ENCODE peak calls at places on chromosome 5, in seven cellular contexts. H, B, T, Y, C, D and O are unnamed samples.

GRCh38 chr5:73218552-73219171 is 45.7 kb downstream of the TMEM174 start:
- DNase-seq in H (no peak), B (peak; percentile 26), T (no peak), Y (peak; percentile 44), C (no peak), D (no peak), O (no peak)

GRCh38 chr5:95955996-95956899 is 5.4 kb downstream of the ELL2 start:
- DNase-seq in H (no peak), B (no peak), T (no peak), Y (no peak), C (no peak), D (no peak), O (no peak)

GRCh38 chr5:122306461-122306860 is 5.6 kb upstream of the SNCAIP start:
- DNase-seq in H (no peak), B (no peak), T (no peak), Y (no peak), C (no peak), D (no peak), O (no peak)

GRCh38 chr5:172102913-172103629 is 85.0 kb downstream of the STK10 start:
- DNase-seq in H (no peak), B (peak; percentile 64), T (no peak), Y (peak; percentile 71), C (peak; percentile 41), D (no peak), O (no peak)

GRCh38 chr5:157370967-157371366 is 89.0 kb upstream of the NIPAL4 start:
- DNase-seq in H (no peak), B (no peak), T (no peak), Y (no peak), C (no peak), D (no peak), O (no peak)

GRCh38 chr5:10745133-10745532 is 15.9 kb downstream of the DAP start:
- DNase-seq in H (no peak), B (no peak), T (no peak), Y (no peak), C (no peak), D (no peak), O (no peak)

GRCh38 chr5:143708672-143709071 is 103.3 kb upstream of the HMHB1 start:
- DNase-seq in H (no peak), B (no peak), T (no peak), Y (no peak), C (no peak), D (no peak), O (no peak)

GRCh38 chr5:150619359-150620230 is 20.9 kb upstream of the SYNPO start:
- DNase-seq in H (no peak), B (no peak), T (no peak), Y (no peak), C (no peak), D (no peak), O (no peak)

GRCh38 chr5:79890119-79890870 is 100.8 kb downstream of the MTX3 start:
- DNase-seq in H (no peak), B (no peak), T (peak; percentile 6), Y (no peak), C (no peak), D (no peak), O (no peak)

GRCh38 chr5:149916317-149917072 is 28.1 kb downstream of the PDE6A start:
- DNase-seq in H (no peak), B (no peak), T (no peak), Y (no peak), C (no peak), D (no peak), O (no peak)

GRCh38 chr5:102048940-102049339 is 247.1 kb downstream of the SLCO4C1 start:
- DNase-seq in H (peak; percentile 9), B (peak; percentile 19), T (no peak), Y (no peak), C (no peak), D (no peak), O (no peak)

GRCh38 chr5:76337949-76338589 is 65.0 kb upstream of the IQGAP2 start:
- DNase-seq in H (peak; percentile 52), B (peak; percentile 65), T (peak; percentile 60), Y (peak; percentile 84), C (peak; percentile 71), D (peak; percentile 24), O (peak; percentile 68)

GRCh38 chr5:41266377-41266776 is 53.0 kb upstream of the C6 start:
- DNase-seq in H (no peak), B (no peak), T (no peak), Y (no peak), C (no peak), D (no peak), O (no peak)

GRCh38 chr5:7392401-7393024 is 3.4 kb upstream of the ADCY2 start:
- DNase-seq in H (peak; percentile 30), B (no peak), T (peak; percentile 6), Y (peak; percentile 10), C (peak; percentile 22), D (no peak), O (no peak)

GRCh38 chr5:181189363-181189961 is 15.5 kb downstream of the TRIM7 start:
- DNase-seq in H (no peak), B (no peak), T (no peak), Y (no peak), C (no peak), D (no peak), O (no peak)

GRCh38 chr5:138339086-138339456 is 1.0 kb downstream of the FAM53C start:
- DNase-seq in H (no peak), B (no peak), T (no peak), Y (no peak), C (no peak), D (no peak), O (no peak)

GRCh38 chr5:11007251-11007650 is 246.2 kb upstream of the DAP start:
- DNase-seq in H (no peak), B (no peak), T (no peak), Y (no peak), C (no peak), D (no peak), O (no peak)

GRCh38 chr5:113280541-113280940 is 154.2 kb downstream of the TSSK1B start:
- DNase-seq in H (no peak), B (no peak), T (no peak), Y (no peak), C (no peak), D (no peak), O (no peak)

GRCh38 chr5:113283558-113283957 is 151.2 kb downstream of the TSSK1B start:
- DNase-seq in H (no peak), B (no peak), T (no peak), Y (no peak), C (no peak), D (no peak), O (no peak)

GRCh38 chr5:113278976-113279375 is 155.8 kb downstream of the TSSK1B start:
- DNase-seq in H (no peak), B (no peak), T (no peak), Y (no peak), C (no peak), D (no peak), O (no peak)

GRCh38 chr5:113281194-113281593 is 153.6 kb downstream of the TSSK1B start:
- DNase-seq in H (peak; percentile 16), B (no peak), T (no peak), Y (no peak), C (no peak), D (no peak), O (no peak)

DNA sequence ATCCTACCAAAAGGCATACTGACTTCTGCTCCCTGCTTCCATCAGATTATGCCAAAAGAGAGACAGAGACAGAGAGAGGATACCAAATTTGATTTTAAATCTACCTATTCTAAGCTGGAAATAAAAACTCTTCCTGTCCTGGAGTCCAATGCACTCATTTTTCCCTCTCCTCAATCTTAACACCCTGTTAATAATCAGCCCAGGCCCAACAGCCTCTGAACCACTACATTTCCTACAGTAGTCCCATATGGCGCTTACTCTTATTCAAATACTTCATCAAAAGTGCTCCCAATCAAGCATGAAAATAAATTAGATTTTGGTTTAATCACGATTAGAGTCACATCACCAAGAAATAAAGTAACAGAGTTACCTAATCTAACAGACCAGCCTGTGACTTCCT is 152.3 kb downstream of the TSSK1B start:
- DNase-seq in H (no peak), B (no peak), T (no peak), Y (no peak), C (no peak), D (no peak), O (no peak)
- TF ChIP-seq RAD21 in H (no peak), B (no peak), T (no peak), Y (no peak), C (no peak), D (no peak), O (no peak)

GRCh38 chr5:115098041-115098702 is 71.5 kb downstream of the TRIM36 start:
- DNase-seq in H (peak; percentile 63), B (peak; percentile 42), T (peak; percentile 32), Y (peak; percentile 44), C (peak; percentile 56), D (peak; percentile 7), O (no peak)
- TF ChIP-seq MAX in H (peak; percentile 22), B (no peak), T (no peak), Y (peak; percentile 13), C (no peak), D (no peak), O (no peak)

GRCh38 chr5:2196416-2196815 is 313.7 kb upstream of the IRX4 start:
- DNase-seq in H (no peak), B (no peak), T (no peak), Y (no peak), C (no peak), D (no peak), O (no peak)

GRCh38 chr5:2199697-2200096 is 317.0 kb upstream of the IRX4 start:
- DNase-seq in H (no peak), B (no peak), T (no peak), Y (no peak), C (no peak), D (no peak), O (no peak)

GRCh38 chr5:2193923-2194555 is 311.3 kb upstream of the IRX4 start:
- DNase-seq in H (no peak), B (no peak), T (no peak), Y (no peak), C (no peak), D (no peak), O (peak; percentile 24)

GRCh38 chr5:2194949-2195348 is 312.2 kb upstream of the IRX4 start:
- DNase-seq in H (no peak), B (no peak), T (no peak), Y (no peak), C (no peak), D (no peak), O (no peak)

GRCh38 chr5:2196989-2197531 is 314.3 kb upstream of the IRX4 start:
- DNase-seq in H (no peak), B (no peak), T (no peak), Y (no peak), C (no peak), D (no peak), O (no peak)
- TF ChIP-seq RAD21 in H (no peak), B (no peak), T (no peak), Y (no peak), C (no peak), D (no peak), O (no peak)

DNA sequence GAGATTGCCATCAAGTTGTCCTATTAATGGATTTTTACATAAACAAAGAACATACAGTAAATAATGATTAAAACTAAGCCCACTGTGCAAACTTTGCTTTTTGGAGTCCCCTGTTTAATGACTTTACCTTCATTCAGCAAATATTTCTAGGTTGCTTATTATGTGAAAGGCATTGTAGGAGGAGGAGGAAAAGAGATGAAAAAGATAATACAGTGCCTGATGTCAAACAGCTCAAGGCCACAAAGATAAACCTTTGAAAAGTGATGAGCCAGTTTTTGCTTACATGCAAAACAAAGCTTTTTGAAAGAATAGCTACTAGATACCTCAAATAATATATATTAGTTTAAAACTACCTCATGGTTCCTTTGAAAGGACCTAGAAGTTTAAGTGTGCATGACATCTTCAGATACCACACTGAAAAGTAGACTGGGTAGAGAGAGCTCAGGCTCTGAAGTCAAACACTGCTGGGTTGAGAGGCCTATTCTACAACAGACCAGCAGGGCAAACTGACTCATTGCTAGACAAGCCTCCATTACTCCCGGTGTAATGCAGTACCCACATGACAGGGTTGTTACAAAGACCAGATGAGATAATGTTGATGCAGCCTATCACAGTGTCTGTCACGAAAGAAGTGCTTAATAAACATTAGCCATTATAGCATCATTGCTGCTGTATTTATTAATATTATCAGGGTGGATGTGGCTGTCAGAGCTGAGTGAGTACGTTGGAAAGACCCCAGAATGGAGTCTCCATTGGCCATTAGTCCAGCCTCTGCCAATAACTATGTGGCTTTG is 11.8 kb downstream of the DEPDC1B start:
- DNase-seq in H (peak; percentile 48), B (no peak), T (peak; percentile 85), Y (peak; percentile 50), C (peak; percentile 47), D (no peak), O (no peak)
- TF ChIP-seq MAX in H (no peak), B (no peak), T (no peak), Y (peak; percentile 11), C (no peak), D (no peak), O (no peak)